ENCODE peak calls at places on chromosomes 3 and 15, in five cellular contexts. V is K562, K is HepG2, E is GM12878, A is upper lobe of left lung. U is an unnamed sample.

GRCh38 chr3:194833511-194833910 is 147.8 kb downstream of the FAM43A start:
- ATAC-seq in V (no peak), K (no peak), E (no peak), A (no peak), U (no peak)

GRCh38 chr3:188220988-188221818 is 67.2 kb downstream of the LPP start:
- ATAC-seq in V (no peak), K (peak), E (no peak), A (no peak), U (peak)

GRCh38 chr15:89143503-89144162 is 55.4 kb downstream of the ABHD2 start:
- ATAC-seq in V (no peak), K (no peak), E (peak), A (no peak), U (peak)

GRCh38 chr15:33119263-33119662 is 75.3 kb downstream of the FMN1 start:
- ATAC-seq in V (no peak), K (no peak), E (no peak), A (no peak), U (no peak)

GRCh38 chr3:52174896-52175295 is 20.7 kb upstream of the POC1A start:
- ATAC-seq in V (peak), K (no peak), E (no peak), A (no peak), U (no peak)

GRCh38 chr3:125220681-125221429 is 8.3 kb upstream of the SLC12A8 start:
- ATAC-seq in V (no peak), K (peak), E (peak), A (no peak), U (no peak)

GRCh38 chr3:128381609-128382008 is 85.1 kb downstream of the DNAJB8 start:
- ATAC-seq in V (no peak), K (no peak), E (no peak), A (no peak), U (no peak)

GRCh38 chr3:158103131-158103955 is 2.9 kb downstream of the SHOX2 start:
- ATAC-seq in V (no peak), K (peak), E (peak), A (no peak), U (no peak)

GRCh38 chr3:107767897-107768605 is 245.3 kb downstream of the BBX start:
- ATAC-seq in V (no peak), K (no peak), E (no peak), A (no peak), U (peak)

GRCh38 chr15:82919231-82919886 is 33.2 kb downstream of the HOMER2 start:
- ATAC-seq in V (no peak), K (peak), E (no peak), A (no peak), U (peak)

GRCh38 chr3:123778991-123779622 is 105.0 kb downstream of the MYLK start:
- ATAC-seq in V (no peak), K (no peak), E (no peak), A (peak), U (peak)

GRCh38 chr15:80003934-80004472 is 33.0 kb upstream of the BCL2A1 start:
- ATAC-seq in V (no peak), K (no peak), E (no peak), A (no peak), U (no peak)

GRCh38 chr3:179083977-179084376 is 12.4 kb upstream of the ZMAT3 start:
- ATAC-seq in V (no peak), K (no peak), E (peak), A (no peak), U (no peak)

GRCh38 chr3:11569156-11569741 is 74.5 kb downstream of the VGLL4 start:
- ATAC-seq in V (no peak), K (no peak), E (no peak), A (no peak), U (no peak)

GRCh38 chr3:110685630-110686029 is 386.0 kb upstream of the NECTIN3 start:
- ATAC-seq in V (no peak), K (no peak), E (no peak), A (no peak), U (no peak)

GRCh38 chr15:90794538-90794937 is 73.8 kb upstream of the FURIN start:
- ATAC-seq in V (no peak), K (no peak), E (no peak), A (no peak), U (no peak)

GRCh38 chr15:70160267-70160666 is 62.5 kb upstream of the TLE3 start:
- ATAC-seq in V (no peak), K (no peak), E (no peak), A (no peak), U (no peak)

GRCh38 chr15:83659011-83659811 is 5.3 kb downstream of the ADAMTSL3 start:
- ATAC-seq in V (no peak), K (no peak), E (no peak), A (no peak), U (peak)

GRCh38 chr15:85419200-85419599 is 38.8 kb downstream of the AKAP13 start:
- ATAC-seq in V (no peak), K (no peak), E (no peak), A (no peak), U (no peak)

GRCh38 chr3:24508423-24508839 is 13.8 kb upstream of the THRB start:
- ATAC-seq in V (no peak), K (no peak), E (no peak), A (no peak), U (peak)

GRCh38 chr3:16504242-16504641 is 9.3 kb downstream of the RFTN1 start:
- ATAC-seq in V (no peak), K (no peak), E (peak), A (no peak), U (no peak)

GRCh38 chr15:40274350-40275274 is 8.3 kb downstream of the ANKRD63 start:
- ATAC-seq in V (peak), K (peak), E (peak), A (peak), U (peak)

GRCh38 chr15:70533931-70534742 is 229.2 kb downstream of the UACA start:
- ATAC-seq in V (no peak), K (no peak), E (no peak), A (no peak), U (no peak)

GRCh38 chr3:14178247-14179113 is at the start of the genes LSM3 and XPC:
- ATAC-seq in V (peak), K (peak), E (peak), A (peak), U (peak)

GRCh38 chr3:29145370-29145769 is 135.5 kb upstream of the RBMS3 start:
- ATAC-seq in V (no peak), K (no peak), E (no peak), A (no peak), U (no peak)

GRCh38 chr3:171788546-171789351 is 21.5 kb downstream of the PLD1 start:
- ATAC-seq in V (peak), K (no peak), E (peak), A (no peak), U (peak)

GRCh38 chr3:66348696-66349095 is 127.9 kb downstream of the SLC25A26 start:
- ATAC-seq in V (no peak), K (no peak), E (no peak), A (no peak), U (no peak)

GRCh38 chr3:177484926-177485325 is 287.6 kb upstream of the TBL1XR1 start:
- ATAC-seq in V (no peak), K (no peak), E (no peak), A (no peak), U (no peak)

GRCh38 chr15:35827949-35828348 is 282.0 kb upstream of the DPH6 start:
- ATAC-seq in V (no peak), K (no peak), E (no peak), A (no peak), U (no peak)

GRCh38 chr15:63061971-63062370 is 19.4 kb downstream of the TPM1 start:
- ATAC-seq in V (no peak), K (no peak), E (no peak), A (no peak), U (no peak)

GRCh38 chr15:68700395-68701123 is 120.1 kb downstream of the ANP32A start:
- ATAC-seq in V (peak), K (no peak), E (no peak), A (peak), U (peak)

GRCh38 chr15:78243491-78243941 is 9.2 kb upstream of the ACSBG1 start:
- ATAC-seq in V (peak), K (peak), E (no peak), A (no peak), U (no peak)

GRCh38 chr15:22253676-22254408 is 173.5 kb downstream of the OR4M2 start:
- ATAC-seq in V (no peak), K (no peak), E (peak), A (peak), U (no peak)

GRCh38 chr3:159865042-159865579 is 123.5 kb upstream of the IL12A start:
- ATAC-seq in V (no peak), K (no peak), E (no peak), A (no peak), U (no peak)

GRCh38 chr3:152256829-152257228 is 11.9 kb upstream of the MBNL1 start:
- ATAC-seq in V (peak), K (no peak), E (peak), A (no peak), U (no peak)

GRCh38 chr3:140167600-140168281 is 232.8 kb downstream of the CLSTN2 start:
- ATAC-seq in V (no peak), K (no peak), E (no peak), A (no peak), U (no peak)

GRCh38 chr15:48560321-48561051 is 85.0 kb downstream of the FBN1 start:
- ATAC-seq in V (no peak), K (no peak), E (peak), A (no peak), U (peak)

GRCh38 chr15:75620776-75621536 is 4.6 kb downstream of the SNUPN start:
- ATAC-seq in V (no peak), K (no peak), E (no peak), A (peak), U (peak)
- TF ChIP-seq POLR2AphosphoS5 in V (no peak), K (no peak), E (no peak), A (no peak), U (peak)

GRCh38 chr3:157086053-157086761 is 73.7 kb downstream of the CCNL1 start:
- ATAC-seq in V (no peak), K (no peak), E (no peak), A (no peak), U (no peak)

GRCh38 chr3:157088506-157089454 is 71.2 kb downstream of the CCNL1 start:
- ATAC-seq in V (peak), K (peak), E (peak), A (peak), U (peak)

GRCh38 chr3:157087398-157088132 is 72.4 kb downstream of the CCNL1 start:
- ATAC-seq in V (no peak), K (no peak), E (no peak), A (no peak), U (no peak)

GRCh38 chr3:157088133-157088488 is 71.8 kb downstream of the CCNL1 start:
- ATAC-seq in V (no peak), K (peak), E (no peak), A (no peak), U (no peak)

GRCh38 chr3:157086775-157087174 is 73.2 kb downstream of the CCNL1 start:
- ATAC-seq in V (no peak), K (no peak), E (no peak), A (no peak), U (no peak)
- TF ChIP-seq EP300 in V (no peak), K (no peak), E (no peak), A (no peak), U (no peak)

GRCh38 chr15:41791970-41792637 is 17.8 kb downstream of the MAPKBP1 start:
- ATAC-seq in V (no peak), K (no peak), E (no peak), A (no peak), U (no peak)

GRCh38 chr15:41790169-41790568 is 15.9 kb downstream of the MAPKBP1 start:
- ATAC-seq in V (peak), K (no peak), E (no peak), A (no peak), U (no peak)

GRCh38 chr15:41791547-41791937 is 17.3 kb downstream of the MAPKBP1 start:
- ATAC-seq in V (peak), K (no peak), E (peak), A (no peak), U (no peak)

GRCh38 chr15:41789662-41790061 is 15.4 kb downstream of the MAPKBP1 start:
- ATAC-seq in V (peak), K (no peak), E (no peak), A (no peak), U (no peak)

GRCh38 chr15:41790756-41791546 is 16.7 kb downstream of the MAPKBP1 start:
- ATAC-seq in V (peak), K (peak), E (peak), A (peak), U (peak)
- TF ChIP-seq POLR2AphosphoS5 in V (peak), K (no peak), E (no peak), A (no peak), U (no peak)

GRCh38 chr3:40453933-40454332 is 3.2 kb upstream of the RPL14 start:
- ATAC-seq in V (no peak), K (no peak), E (no peak), A (no peak), U (no peak)

GRCh38 chr3:40452562-40452875 is 4.6 kb upstream of the RPL14 start:
- ATAC-seq in V (no peak), K (no peak), E (no peak), A (no peak), U (no peak)

GRCh38 chr3:40452057-40452456 is 5.1 kb upstream of the RPL14 start:
- ATAC-seq in V (no peak), K (no peak), E (no peak), A (no peak), U (no peak)

GRCh38 chr3:40451551-40451950 is 5.6 kb upstream of the RPL14 start:
- ATAC-seq in V (no peak), K (no peak), E (no peak), A (no peak), U (no peak)

DNA sequence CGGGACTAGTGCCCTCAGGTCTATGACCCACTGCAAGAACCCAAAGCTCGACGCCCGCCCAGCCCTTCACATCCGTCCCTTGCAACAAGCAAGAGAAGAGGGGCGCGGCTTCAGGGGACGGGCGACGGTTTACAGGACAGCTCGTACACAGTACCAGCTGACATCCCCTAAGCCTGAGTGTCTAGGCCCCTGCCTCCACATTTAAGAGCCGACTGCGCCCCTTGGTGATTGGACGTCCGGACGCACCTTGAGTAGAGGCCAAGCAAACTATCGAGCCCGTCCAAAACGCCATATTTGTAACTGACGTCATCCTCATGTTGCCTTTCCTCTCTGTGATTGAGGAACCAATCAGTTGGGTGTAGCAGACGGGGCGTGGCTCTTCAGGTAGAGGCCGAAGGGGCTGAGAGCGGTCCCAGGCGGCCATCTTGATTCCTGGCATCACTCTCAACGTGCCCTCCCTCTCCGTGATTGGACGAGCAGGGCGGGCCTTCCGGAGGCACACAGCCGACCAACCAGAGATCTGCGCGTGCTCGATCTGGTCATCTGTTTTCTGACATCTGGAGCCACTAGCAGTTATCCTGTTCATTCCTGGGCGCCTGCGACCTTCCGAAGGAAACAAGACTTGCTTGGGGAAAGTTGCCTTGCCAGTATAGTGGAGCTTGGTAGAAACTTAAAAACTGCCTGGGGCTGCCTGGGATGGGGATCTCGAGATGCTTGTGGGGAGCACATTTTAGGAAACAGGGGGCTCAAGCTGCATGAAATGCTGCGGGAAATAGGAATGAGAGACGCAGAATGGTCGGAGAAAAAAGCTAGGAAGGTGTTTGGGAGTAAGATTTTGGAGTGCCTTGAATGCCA is 4.0 kb upstream of the RPL14 start:
- ATAC-seq in V (peak), K (peak), E (peak), A (peak), U (peak)
- TF ChIP-seq EP300 in V (no peak), K (no peak), E (no peak), A (no peak), U (no peak)

GRCh38 chr15:34314491-34314890 is 23.1 kb downstream of the SLC12A6 start:
- ATAC-seq in V (no peak), K (no peak), E (no peak), A (no peak), U (no peak)

GRCh38 chr15:34323217-34323616 is 14.4 kb downstream of the SLC12A6 start:
- ATAC-seq in V (no peak), K (no peak), E (no peak), A (no peak), U (no peak)

GRCh38 chr15:34318277-34319079 is 19.1 kb downstream of the SLC12A6 start:
- ATAC-seq in V (peak), K (peak), E (peak), A (peak), U (peak)
- TF ChIP-seq POLR2AphosphoS5 in V (peak), K (peak), E (peak), A (peak), U (peak)